ENCODE peak calls at places on chromosomes 2 and 18, in eight cellular contexts. C is astrocyte of the spinal cord, D is left ventricle myocardium inferior, H is adrenal gland, B is psoas muscle, Z is fibroblast of the aortic adventitia, S is bronchial epithelial cell, T is tibial nerve. O is an unnamed sample.
A peak's percentile ranks its signal among the peaks of the same experiment; 100 is the strongest.

GRCh38 chr18:57437782-57438668 is 2.9 kb downstream of the ONECUT2 start:
- DNase-seq in C (no peak), D (no peak), H (peak; percentile 73), B (no peak), Z (peak; percentile 46), S (peak; percentile 29), T (no peak), O (no peak)

GRCh38 chr2:45653584-45653983 is 2.1 kb downstream of the PRKCE start:
- DNase-seq in C (peak; percentile 61), D (no peak), H (no peak), B (no peak), Z (peak; percentile 42), S (no peak), T (no peak), O (no peak)

GRCh38 chr2:27735263-27735904 is 36.1 kb upstream of the MRPL33 start:
- DNase-seq in C (peak; percentile 51), D (peak; percentile 85), H (peak; percentile 87), B (peak; percentile 86), Z (peak; percentile 68), S (peak; percentile 64), T (peak; percentile 46), O (peak; percentile 66)

GRCh38 chr2:105521176-105521575 is 122.3 kb upstream of the FHL2 start:
- DNase-seq in C (peak; percentile 44), D (no peak), H (no peak), B (no peak), Z (peak; percentile 67), S (peak; percentile 43), T (no peak), O (peak; percentile 52)

GRCh38 chr18:13513015-13513414 is 213.3 kb downstream of the FAM210A start:
- DNase-seq in C (peak; percentile 22), D (no peak), H (peak; percentile 74), B (peak; percentile 34), Z (no peak), S (no peak), T (no peak), O (no peak)

GRCh38 chr2:14557111-14557510 is 75.4 kb upstream of the LRATD1 start:
- DNase-seq in C (no peak), D (no peak), H (no peak), B (no peak), Z (no peak), S (peak; percentile 86), T (no peak), O (no peak)

GRCh38 chr2:237223208-237223861 is 137.6 kb downstream of the COPS8 start:
- DNase-seq in C (peak; percentile 99), D (peak; percentile 64), H (no peak), B (peak; percentile 64), Z (peak; percentile 100), S (peak; percentile 76), T (peak; percentile 41), O (peak; percentile 93)

GRCh38 chr2:206084870-206085741 is 868 bp downstream of the INO80D start:
- DNase-seq in C (peak; percentile 21), D (peak; percentile 34), H (no peak), B (peak; percentile 47), Z (peak; percentile 12), S (no peak), T (no peak), O (peak; percentile 36)

GRCh38 chr2:29075894-29076700 is 1.8 kb upstream of the PCARE start:
- DNase-seq in C (no peak), D (no peak), H (peak; percentile 76), B (no peak), Z (no peak), S (peak; percentile 12), T (no peak), O (no peak)

GRCh38 chr2:120398051-120398960 is 52.4 kb downstream of the INHBB start:
- DNase-seq in C (peak; percentile 9), D (no peak), H (no peak), B (no peak), Z (peak; percentile 4), S (peak; percentile 6), T (no peak), O (no peak)

GRCh38 chr18:55433688-55434087 is 154.3 kb downstream of the TCF4 start:
- DNase-seq in C (no peak), D (no peak), H (no peak), B (no peak), Z (no peak), S (no peak), T (no peak), O (no peak)

GRCh38 chr2:128008089-128008672 is 19.7 kb downstream of the SAP130 start:
- DNase-seq in C (no peak), D (no peak), H (no peak), B (no peak), Z (no peak), S (peak; percentile 8), T (no peak), O (no peak)

GRCh38 chr2:207138573-207139297 is 27.0 kb downstream of the KLF7 start:
- DNase-seq in C (no peak), D (no peak), H (no peak), B (no peak), Z (no peak), S (no peak), T (no peak), O (no peak)

GRCh38 chr18:31138709-31139108 is 23.9 kb downstream of the DSC1 start:
- DNase-seq in C (no peak), D (no peak), H (no peak), B (no peak), Z (no peak), S (no peak), T (no peak), O (no peak)

GRCh38 chr18:48961547-48961946 is 10.8 kb upstream of the SMAD7 start:
- DNase-seq in C (no peak), D (no peak), H (no peak), B (no peak), Z (no peak), S (no peak), T (no peak), O (peak; percentile 67)

GRCh38 chr2:200507179-200507578 is 2.7 kb downstream of the KCTD18 start:
- DNase-seq in C (no peak), D (no peak), H (no peak), B (no peak), Z (no peak), S (no peak), T (no peak), O (no peak)

GRCh38 chr2:48693066-48693465 is 62.5 kb downstream of the LHCGR start:
- DNase-seq in C (peak; percentile 18), D (no peak), H (no peak), B (no peak), Z (no peak), S (no peak), T (no peak), O (no peak)

GRCh38 chr2:240208096-240208495 is 67.6 kb upstream of the OTOS start:
- DNase-seq in C (no peak), D (no peak), H (no peak), B (no peak), Z (no peak), S (no peak), T (no peak), O (no peak)

GRCh38 chr2:157572725-157573124 is 55.9 kb downstream of the ACVR1C start:
- DNase-seq in C (no peak), D (no peak), H (no peak), B (no peak), Z (no peak), S (peak; percentile 22), T (no peak), O (no peak)

DNA sequence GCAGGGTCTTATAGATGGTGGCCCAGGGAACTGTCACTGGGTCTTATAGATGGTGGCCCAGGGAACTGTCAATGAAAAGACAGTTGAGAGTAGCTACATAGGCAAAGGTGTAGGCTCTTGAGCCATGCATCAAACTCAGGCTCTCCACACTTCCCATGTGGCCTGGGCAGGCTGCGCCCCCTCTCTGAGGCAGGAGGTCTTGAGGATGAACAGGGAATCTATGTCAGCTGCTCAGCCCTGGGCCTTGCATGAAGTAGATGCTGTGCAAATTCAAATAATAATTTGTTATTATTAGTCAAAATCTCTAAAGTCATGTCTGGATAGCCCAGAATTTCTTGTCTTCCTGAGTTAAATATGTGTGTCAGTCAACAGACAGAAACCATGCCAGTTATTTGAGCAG is 26.7 kb downstream of the STK25 start:
- DNase-seq in C (no peak), D (no peak), H (no peak), B (no peak), Z (no peak), S (no peak), T (no peak), O (no peak)
- TF ChIP-seq CTCF in C (no peak), D (no peak), H (no peak), B (no peak), Z (no peak), S (no peak), T (no peak), O (no peak)

GRCh38 chr18:77129150-77129551 is 3.4 kb downstream of the MBP start:
- DNase-seq in C (peak; percentile 96), D (no peak), H (no peak), B (peak; percentile 45), Z (peak; percentile 97), S (peak; percentile 83), T (no peak), O (peak; percentile 94)
- H3K4me3 ChIP-seq in C (no peak overlapping the region), D (no peak overlapping the region), H (no peak overlapping the region), B (no peak overlapping the region), Z (no peak overlapping the region), S (no peak overlapping the region), T (no peak overlapping the region), O (no peak overlapping the region)

GRCh38 chr18:11398625-11399024 is 210.8 kb upstream of the SLC35G4 start:
- DNase-seq in C (no peak), D (no peak), H (no peak), B (no peak), Z (no peak), S (no peak), T (no peak), O (no peak)
- TF ChIP-seq CTCF in C (peak; percentile 20), D (no peak), H (no peak), B (no peak), Z (peak; percentile 5), S (no peak), T (no peak), O (no peak)

GRCh38 chr2:10452334-10452733 is 4.2 kb upstream of the ODC1 start:
- DNase-seq in C (peak; percentile 69), D (no peak), H (no peak), B (no peak), Z (peak; percentile 85), S (peak; percentile 98), T (no peak), O (peak; percentile 44)

GRCh38 chr2:10449838-10450691 is 1.9 kb upstream of the ODC1 start:
- DNase-seq in C (no peak), D (no peak), H (no peak), B (no peak), Z (no peak), S (peak; percentile 63), T (no peak), O (no peak)

GRCh38 chr2:10452956-10453885 is 5.1 kb upstream of the ODC1 start:
- DNase-seq in C (no peak), D (no peak), H (no peak), B (no peak), Z (no peak), S (no peak), T (no peak), O (no peak)

GRCh38 chr2:10453899-10454298 is 5.8 kb upstream of the ODC1 start:
- DNase-seq in C (no peak), D (no peak), H (no peak), B (no peak), Z (no peak), S (peak; percentile 69), T (no peak), O (no peak)

DNA sequence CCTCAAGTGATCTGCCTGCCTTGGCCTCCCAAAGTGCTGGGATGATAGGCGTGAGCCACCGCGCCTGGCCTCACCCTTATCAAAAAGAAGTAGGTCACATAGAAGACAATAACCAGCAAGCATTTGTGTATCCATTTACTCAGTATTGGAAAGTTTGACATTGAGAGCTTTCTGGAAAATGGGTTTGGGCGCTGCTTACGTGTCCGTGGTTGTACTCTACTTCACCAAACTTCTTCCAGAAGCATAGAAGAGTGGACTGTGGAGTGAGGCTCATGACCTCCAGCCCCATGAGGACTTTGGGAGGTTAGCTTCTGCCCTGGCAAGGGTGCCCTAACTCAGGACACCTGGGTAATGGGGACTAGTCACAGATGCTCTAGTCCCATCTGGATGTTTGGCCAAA is 3.7 kb upstream of the ODC1 start:
- DNase-seq in C (no peak), D (no peak), H (no peak), B (no peak), Z (no peak), S (no peak), T (no peak), O (no peak)
- H3K4me3 ChIP-seq in C (no peak overlapping the region), D (no peak overlapping the region), H (no peak overlapping the region), B (no peak overlapping the region), Z (no peak overlapping the region), S (no peak overlapping the region), T (no peak overlapping the region), O (no peak overlapping the region)